ENCODE peak calls at places on chromosomes 16 and 17, in five cellular contexts. M is vagina, H is mucosa of descending colon, Q is fibroblast of mammary gland, D is astrocyte of the cerebellum. R is an unnamed sample.
A peak's percentile ranks its signal among the peaks of the same experiment; 100 is the strongest.

GRCh38 chr17:50586421-50587247 is 26.1 kb downstream of the CACNA1G start:
- DNase-seq in Q (no peak), H (no peak), D (no peak), M (no peak), R (no peak)

GRCh38 chr17:31877911-31878702 is 19.1 kb upstream of the COPRS start:
- DNase-seq in Q (peak; percentile 12), H (no peak), D (peak; percentile 99), M (no peak), R (peak; percentile 22)

GRCh38 chr16:31395647-31396046 is 2.5 kb downstream of the ITGAD start:
- DNase-seq in Q (no peak), H (peak; percentile 30), D (no peak), M (no peak), R (no peak)

GRCh38 chr16:60788631-60789030 is 1247.6 kb downstream of the CDH8 start:
- DNase-seq in Q (no peak), M (no peak), D (no peak), H (no peak), R (no peak)

GRCh38 chr17:44919885-44920564 is 4.7 kb upstream of the GFAP start:
- DNase-seq in Q (peak; percentile 79), H (peak; percentile 82), D (peak; percentile 63), M (no peak), R (peak; percentile 87)

GRCh38 chr16:66850115-66850815 is 6.1 kb downstream of the CA7 start:
- DNase-seq in H (no peak), D (no peak), Q (no peak), M (no peak), R (no peak)

GRCh38 chr17:7858487-7858832 is 657 bp downstream of the CYB5D1 start:
- DNase-seq in M (no peak), Q (peak; percentile 48), D (no peak), H (peak; percentile 63), R (peak; percentile 61)

GRCh38 chr17:19718613-19719364 is 2.4 kb upstream of the SLC47A2 start:
- DNase-seq in Q (no peak), H (no peak), D (no peak), M (no peak), R (no peak)

GRCh38 chr16:61926766-61927165 is 109.5 kb downstream of the CDH8 start:
- DNase-seq in M (no peak), D (no peak), H (no peak), Q (no peak), R (no peak)

GRCh38 chr16:25786748-25787147 is 95.0 kb downstream of the HS3ST4 start:
- DNase-seq in M (no peak), H (no peak), D (no peak), Q (no peak), R (no peak)

GRCh38 chr16:70250748-70251650 is 741 bp downstream of the EXOSC6 start:
- DNase-seq in D (no peak), H (peak; percentile 45), M (no peak), Q (peak; percentile 36), R (peak; percentile 52)

GRCh38 chr17:412211-413015 is 59.8 kb upstream of the RPH3AL start:
- DNase-seq in Q (peak; percentile 68), M (no peak), H (peak; percentile 75), D (peak; percentile 50), R (peak; percentile 78)

GRCh38 chr16:64416232-64417010 is 705.4 kb downstream of the CDH11 start:
- DNase-seq in D (peak; percentile 78), M (no peak), H (no peak), Q (peak; percentile 43), R (peak; percentile 71)

GRCh38 chr17:15262291-15263205 is 2.6 kb downstream of the PMP22 start:
- DNase-seq in M (peak; percentile 95), D (no peak), H (peak; percentile 86), Q (peak; percentile 94), R (peak; percentile 89)

GRCh38 chr17:78925234-78925633 is at the start of gene TIMP2:
- DNase-seq in H (peak; percentile 86), Q (peak; percentile 81), M (no peak), D (peak; percentile 69), R (peak; percentile 93)

GRCh38 chr16:4696172-4696904 is 3.0 kb downstream of the NUDT16L1 start:
- DNase-seq in Q (peak; percentile 37), D (no peak), M (peak; percentile 88), H (no peak), R (peak; percentile 51)

GRCh38 chr16:30740364-30741251 is 7.6 kb upstream of the PHKG2 start:
- DNase-seq in Q (peak; percentile 93), D (peak; percentile 35), M (no peak), H (peak; percentile 96), R (peak; percentile 91)

GRCh38 chr17:32523827-32524552 is 37.2 kb downstream of the CDK5R1 start:
- DNase-seq in M (no peak), D (no peak), H (no peak), Q (no peak), R (no peak)

GRCh38 chr17:37671813-37672544 is 28.7 kb upstream of the DDX52 start:
- DNase-seq in M (no peak), D (no peak), H (no peak), Q (peak; percentile 92), R (peak; percentile 95)

GRCh38 chr17:6940186-6940649 is 55.6 kb upstream of the ALOX12 start:
- DNase-seq in Q (peak; percentile 51), D (no peak), M (no peak), H (no peak), R (no peak)

GRCh38 chr16:75116081-75116910 is at the start of gene LDHD:
- DNase-seq in M (no peak), H (peak; percentile 90), Q (peak; percentile 61), D (no peak), R (peak; percentile 66)

GRCh38 chr16:84700518-84701277 is 898 bp downstream of the USP10 start:
- DNase-seq in Q (peak; percentile 29), D (no peak), H (peak; percentile 58), M (no peak), R (peak; percentile 27)

GRCh38 chr16:4090476-4090875 is 25.8 kb downstream of the ADCY9 start:
- DNase-seq in H (no peak), M (no peak), D (no peak), Q (no peak), R (peak; percentile 49)

GRCh38 chr16:87348616-87349157 is 31.5 kb upstream of the C16orf95 start:
- DNase-seq in D (no peak), Q (no peak), M (no peak), H (no peak), R (no peak)

DNA sequence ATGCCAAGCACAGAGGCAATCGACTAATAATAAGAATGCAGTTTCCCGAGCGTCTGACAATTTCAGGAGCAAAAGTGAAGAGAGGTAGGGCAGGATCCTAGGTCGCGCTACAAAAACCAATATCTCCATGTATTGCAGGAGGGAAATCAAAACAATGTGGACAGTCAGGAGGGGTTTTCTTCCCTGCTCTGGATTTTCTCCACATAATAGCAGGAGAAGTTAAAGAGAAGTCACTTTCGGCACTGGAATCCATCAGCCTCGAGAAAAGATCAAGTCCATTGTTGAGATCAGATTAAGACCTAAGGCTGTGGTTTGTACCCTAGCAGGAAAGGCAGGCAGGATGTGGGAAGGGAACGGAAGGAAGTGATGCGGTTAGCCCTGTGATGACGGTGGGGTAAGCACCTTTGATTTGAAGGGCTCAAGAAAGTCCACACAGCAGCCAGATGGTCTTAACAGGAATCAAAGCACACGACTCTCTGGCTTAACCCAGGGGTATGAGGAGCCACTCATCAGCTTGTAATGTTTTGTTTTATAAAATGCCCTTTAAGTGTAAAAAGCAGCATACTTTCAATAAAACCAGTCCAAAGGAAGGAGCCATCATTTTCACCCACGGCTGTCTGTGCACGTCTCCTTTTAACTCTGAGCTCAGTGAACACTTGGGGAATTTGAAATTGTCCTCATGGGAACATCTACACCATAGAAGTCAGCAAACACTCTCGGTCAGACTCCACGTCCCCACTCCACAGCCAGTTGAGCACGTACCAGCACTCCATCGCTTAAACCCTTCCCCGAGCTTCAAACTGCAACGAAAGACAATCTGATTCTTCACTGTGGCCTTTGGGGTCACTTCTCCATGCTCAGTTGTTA is 15.8 kb upstream of the AKTIP start:
- DNase-seq in Q (peak; percentile 53), D (no peak), M (no peak), H (peak; percentile 62), R (peak; percentile 86)
- H3K4me3 ChIP-seq in Q (no peak overlapping the region), D (no peak overlapping the region), M (no peak overlapping the region), H (no peak overlapping the region), R (no peak overlapping the region)

GRCh38 chr16:53372942-53373871 is 61.1 kb upstream of the RBL2 start:
- DNase-seq in H (peak; percentile 87), D (no peak), Q (no peak), M (no peak), R (no peak)
- TF ChIP-seq CTCF in H (no peak), D (no peak), Q (no peak), M (no peak), R (no peak)

DNA sequence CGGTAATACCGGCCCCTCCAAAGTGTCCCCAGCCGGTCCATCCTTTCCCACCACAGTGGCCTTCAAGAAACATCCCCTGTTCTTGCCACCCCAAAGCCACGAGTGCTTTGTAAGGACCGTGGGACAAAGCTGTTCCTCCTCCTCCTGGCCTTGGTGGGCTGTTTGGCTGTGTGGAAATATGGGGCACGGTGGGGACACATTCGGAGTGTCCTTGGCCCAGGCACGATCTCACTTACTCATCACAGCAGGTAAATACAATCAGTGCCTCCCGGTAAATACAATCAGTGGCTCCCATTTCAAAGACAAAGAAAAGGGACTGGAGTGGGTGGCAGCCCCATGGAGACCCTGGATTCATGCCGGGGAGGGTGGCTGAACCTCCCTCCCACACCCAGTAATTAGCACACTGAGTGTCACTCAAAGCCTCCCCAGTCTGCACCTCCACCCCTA is 10.4 kb downstream of the SCN4A start:
- DNase-seq in Q (no peak), H (no peak), M (no peak), D (no peak), R (no peak)
- H3K4me3 ChIP-seq in Q (no peak overlapping the region), H (no peak overlapping the region), M (no peak overlapping the region), D (no peak overlapping the region), R (no peak overlapping the region)

GRCh38 chr17:41325611-41326010 is 10.1 kb upstream of the KRTAP17-1 start:
- DNase-seq in Q (no peak), M (peak; percentile 76), H (no peak), D (no peak), R (no peak)

GRCh38 chr17:41325126-41325525 is 9.6 kb upstream of the KRTAP17-1 start:
- DNase-seq in D (no peak), M (peak; percentile 79), Q (no peak), H (no peak), R (no peak)

GRCh38 chr17:41326173-41327145 is 10.9 kb upstream of the KRTAP17-1 start:
- DNase-seq in H (no peak), M (peak; percentile 81), D (no peak), Q (no peak), R (no peak)

GRCh38 chr17:41322903-41323895 is 7.7 kb upstream of the KRTAP17-1 start:
- DNase-seq in Q (no peak), H (no peak), D (no peak), M (peak; percentile 76), R (no peak)

GRCh38 chr17:41324180-41325075 is 8.9 kb upstream of the KRTAP17-1 start:
- DNase-seq in M (peak; percentile 77), H (peak; percentile 41), D (no peak), Q (peak; percentile 8), R (peak; percentile 2)
- TF ChIP-seq CTCF in M (no peak), H (no peak), D (no peak), Q (peak; percentile 14), R (peak; percentile 25)

R was measured in cardiac fibroblast.